ENCODE peak calls at places on chromosomes 1 and 21, in four cellular contexts. T is tibial artery, Z is heart left ventricle, O is germinal center. D is an unnamed sample.

GRCh38 chr1:26582836-26583460 is 53.4 kb downstream of the RPS6KA1 start:
- DNase-seq in Z (no peak), O (no peak), T (peak), D (no peak)

GRCh38 chr1:72037745-72038343 is 244.5 kb downstream of the NEGR1 start:
- DNase-seq in O (no peak), Z (no peak), T (no peak), D (peak)

GRCh38 chr1:12150456-12151200 is 16.2 kb upstream of the TNFRSF1B start:
- DNase-seq in T (no peak), Z (no peak), O (no peak), D (no peak)

GRCh38 chr1:26021647-26022403 is at the start of gene EXTL1:
- DNase-seq in T (no peak), O (no peak), Z (peak), D (peak)

GRCh38 chr21:14616303-14617039 is 70.4 kb upstream of the SAMSN1 start:
- DNase-seq in Z (no peak), O (no peak), T (no peak), D (no peak)

GRCh38 chr21:46294647-46295176 is 8.6 kb downstream of the YBEY start:
- DNase-seq in Z (no peak), O (no peak), T (no peak), D (no peak)

GRCh38 chr1:205809942-205810345 is 3.1 kb downstream of the SLC41A1 start:
- DNase-seq in Z (peak), T (no peak), O (no peak), D (no peak)

GRCh38 chr1:225651872-225652725 is 824 bp downstream of the ENAH start:
- DNase-seq in T (no peak), Z (no peak), O (no peak), D (no peak)

GRCh38 chr1:12124693-12125421 is 41.9 kb upstream of the TNFRSF1B start:
- DNase-seq in Z (peak), O (peak), T (peak), D (peak)

GRCh38 chr1:108595510-108595909 is 35.6 kb downstream of the EEIG2 start:
- DNase-seq in O (no peak), Z (no peak), T (no peak), D (peak)

GRCh38 chr1:63873751-63874150 is 99.9 kb downstream of the ROR1 start:
- DNase-seq in T (no peak), Z (no peak), O (no peak), D (peak)

GRCh38 chr1:5597991-5598823 is 394.0 kb downstream of the NPHP4 start:
- DNase-seq in O (no peak), T (no peak), Z (no peak), D (no peak)

GRCh38 chr1:231541842-231542241 is 13.4 kb downstream of the TSNAX start:
- DNase-seq in Z (no peak), T (no peak), O (no peak), D (peak)

GRCh38 chr1:97712980-97713379 is 207.9 kb downstream of the DPYD start:
- DNase-seq in O (no peak), Z (no peak), T (no peak), D (no peak)

GRCh38 chr1:15684468-15685283 is 556 bp downstream of the PLEKHM2 start:
- DNase-seq in O (peak), T (peak), Z (peak), D (peak)

GRCh38 chr1:179529482-179529881 is 46.3 kb downstream of the NPHS2 start:
- DNase-seq in O (no peak), T (no peak), Z (no peak), D (no peak)

GRCh38 chr1:108583757-108584156 is 23.9 kb downstream of the EEIG2 start:
- DNase-seq in Z (no peak), T (no peak), O (no peak), D (no peak)

GRCh38 chr1:183622884-183623785 is 12.4 kb downstream of the ARPC5 start:
- DNase-seq in T (no peak), O (peak), Z (no peak), D (peak)

GRCh38 chr1:93437976-93438605 is 9.8 kb upstream of the FNBP1L start:
- DNase-seq in T (no peak), O (peak), Z (no peak), D (peak)

GRCh38 chr1:207935166-207935583 is 24.2 kb upstream of the CD34 start:
- DNase-seq in Z (no peak), T (no peak), O (no peak), D (no peak)

GRCh38 chr21:42376338-42376982 is 10.1 kb upstream of the TFF1 start:
- DNase-seq in T (no peak), Z (no peak), O (no peak), D (no peak)